ENCODE peak calls at places on chromosomes 3 and 15, in seven cellular contexts. P, O, S, G, C, R and V are unnamed samples.

GRCh38 chr15:96335429-96335807 is 4.9 kb downstream of the NR2F2 start:
- DNase-seq in P (no peak), O (peak), S (no peak), G (no peak), C (peak), R (no peak), V (no peak)

GRCh38 chr3:9955067-9955502 is 2.9 kb upstream of the PRRT3 start:
- DNase-seq in P (no peak), O (peak), S (no peak), G (peak), C (no peak), R (no peak), V (no peak)

GRCh38 chr3:4751057-4752051 is 227.9 kb upstream of the BHLHE40 start:
- DNase-seq in P (peak), O (peak), S (no peak), G (no peak), C (no peak), R (no peak), V (no peak)

GRCh38 chr3:132417695-132418520 is 606 bp downstream of the DNAJC13 start:
- DNase-seq in P (peak), O (peak), S (peak), G (peak), C (peak), R (peak), V (peak)

GRCh38 chr15:25068696-25069095 is 113.9 kb downstream of the SNRPN start:
- DNase-seq in P (no peak), O (no peak), S (no peak), G (no peak), C (no peak), R (no peak), V (no peak)

GRCh38 chr15:67771201-67771600 is 54.1 kb upstream of the SKOR1 start:
- DNase-seq in P (no peak), O (peak), S (no peak), G (no peak), C (peak), R (no peak), V (no peak)

GRCh38 chr3:103158183-103158582 is 723.4 kb downstream of the ZPLD1 start:
- DNase-seq in P (no peak), O (no peak), S (no peak), G (no peak), C (no peak), R (no peak), V (no peak)

GRCh38 chr3:134197681-134198261 is 52.9 kb downstream of the RYK start:
- DNase-seq in P (peak), O (peak), S (no peak), G (no peak), C (peak), R (no peak), V (no peak)

GRCh38 chr3:146892041-146892440 is 286.9 kb upstream of the PLSCR5 start:
- DNase-seq in P (no peak), O (no peak), S (no peak), G (no peak), C (no peak), R (no peak), V (no peak)

GRCh38 chr3:134384963-134385362 is 10.7 kb upstream of the AMOTL2 start:
- DNase-seq in P (no peak), O (no peak), S (no peak), G (no peak), C (no peak), R (no peak), V (no peak)

GRCh38 chr3:196585044-196585757 is 16.7 kb downstream of the FBXO45 start:
- DNase-seq in P (no peak), O (no peak), S (no peak), G (no peak), C (no peak), R (no peak), V (no peak)

GRCh38 chr15:99438691-99439523 is 126.9 kb upstream of the MEF2A start:
- DNase-seq in P (no peak), O (peak), S (no peak), G (peak), C (peak), R (peak), V (no peak)

GRCh38 chr3:48656841-48657281 is 5.8 kb downstream of the CELSR3 start:
- DNase-seq in P (no peak), O (no peak), S (no peak), G (no peak), C (no peak), R (no peak), V (no peak)

GRCh38 chr3:144105542-144105941 is 133.9 kb downstream of the DIPK2A start:
- DNase-seq in P (no peak), O (no peak), S (no peak), G (no peak), C (no peak), R (no peak), V (no peak)

GRCh38 chr3:177231237-177231636 is 34.0 kb upstream of the TBL1XR1 start:
- DNase-seq in P (no peak), O (no peak), S (no peak), G (no peak), C (no peak), R (no peak), V (no peak)

GRCh38 chr3:134419214-134419965 is 45.1 kb upstream of the AMOTL2 start:
- DNase-seq in P (no peak), O (no peak), S (no peak), G (peak), C (no peak), R (no peak), V (no peak)

GRCh38 chr3:193869221-193870201 is 266.4 kb upstream of the HES1 start:
- DNase-seq in P (no peak), O (peak), S (peak), G (no peak), C (peak), R (peak), V (peak)

GRCh38 chr3:12229896-12230295 is 59.0 kb upstream of the PPARG start:
- DNase-seq in P (no peak), O (peak), S (no peak), G (no peak), C (no peak), R (peak), V (no peak)

GRCh38 chr15:23869391-23869790 is 182.3 kb upstream of the NDN start:
- DNase-seq in P (no peak), O (peak), S (peak), G (peak), C (peak), R (no peak), V (no peak)

GRCh38 chr15:37007301-37007700 is 93.0 kb downstream of the MEIS2 start:
- DNase-seq in P (no peak), O (peak), S (no peak), G (no peak), C (no peak), R (no peak), V (no peak)

GRCh38 chr3:10395671-10396070 is 74.8 kb upstream of the SEC13 start:
- DNase-seq in P (no peak), O (no peak), S (no peak), G (no peak), C (no peak), R (peak), V (no peak)

GRCh38 chr3:127487196-127487595 is 103.3 kb downstream of the TPRA1 start:
- DNase-seq in P (no peak), O (no peak), S (no peak), G (no peak), C (no peak), R (no peak), V (no peak)

GRCh38 chr3:39907981-39908380 is 98.6 kb downstream of the MYRIP start:
- DNase-seq in P (no peak), O (peak), S (no peak), G (peak), C (no peak), R (no peak), V (no peak)

GRCh38 chr15:63226966-63227401 is 37.6 kb downstream of the RAB8B start:
- DNase-seq in P (no peak), O (no peak), S (no peak), G (no peak), C (no peak), R (no peak), V (no peak)

GRCh38 chr3:27607370-27607769 is 114.8 kb downstream of the EOMES start:
- DNase-seq in P (no peak), O (peak), S (no peak), G (no peak), C (peak), R (no peak), V (no peak)

DNA sequence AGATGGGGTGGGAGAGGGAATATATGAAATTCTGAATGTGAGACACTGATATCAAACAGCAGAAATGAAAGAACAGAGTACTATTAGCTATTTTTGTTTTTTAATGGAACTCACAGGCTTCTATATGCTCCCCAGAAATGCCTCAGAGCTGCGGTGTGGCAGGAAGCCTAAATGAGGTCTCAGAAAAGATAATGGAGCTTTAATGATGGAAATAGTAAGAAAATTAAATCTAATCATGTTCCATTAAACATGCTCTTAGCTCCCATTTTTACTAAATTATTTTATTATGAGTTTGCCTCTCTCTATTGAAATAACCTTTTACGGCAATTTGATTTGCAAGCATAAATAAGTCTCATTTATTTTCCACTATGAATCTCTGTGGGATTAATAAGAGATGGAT is 378.9 kb downstream of the ULK4 start:
- DNase-seq in P (no peak), O (no peak), S (no peak), G (no peak), C (no peak), R (no peak), V (no peak)
- H3K27ac ChIP-seq in P (no peak), O (no peak), S (no peak), G (no peak), C (no peak), R (no peak), V (no peak)

GRCh38 chr3:28912120-28912885 is 368.6 kb upstream of the RBMS3 start:
- DNase-seq in P (no peak), O (peak), S (no peak), G (no peak), C (no peak), R (no peak), V (no peak)
- H3K27ac ChIP-seq in P (no peak), O (no peak), S (no peak), G (no peak), C (no peak), R (no peak), V (no peak)

DNA sequence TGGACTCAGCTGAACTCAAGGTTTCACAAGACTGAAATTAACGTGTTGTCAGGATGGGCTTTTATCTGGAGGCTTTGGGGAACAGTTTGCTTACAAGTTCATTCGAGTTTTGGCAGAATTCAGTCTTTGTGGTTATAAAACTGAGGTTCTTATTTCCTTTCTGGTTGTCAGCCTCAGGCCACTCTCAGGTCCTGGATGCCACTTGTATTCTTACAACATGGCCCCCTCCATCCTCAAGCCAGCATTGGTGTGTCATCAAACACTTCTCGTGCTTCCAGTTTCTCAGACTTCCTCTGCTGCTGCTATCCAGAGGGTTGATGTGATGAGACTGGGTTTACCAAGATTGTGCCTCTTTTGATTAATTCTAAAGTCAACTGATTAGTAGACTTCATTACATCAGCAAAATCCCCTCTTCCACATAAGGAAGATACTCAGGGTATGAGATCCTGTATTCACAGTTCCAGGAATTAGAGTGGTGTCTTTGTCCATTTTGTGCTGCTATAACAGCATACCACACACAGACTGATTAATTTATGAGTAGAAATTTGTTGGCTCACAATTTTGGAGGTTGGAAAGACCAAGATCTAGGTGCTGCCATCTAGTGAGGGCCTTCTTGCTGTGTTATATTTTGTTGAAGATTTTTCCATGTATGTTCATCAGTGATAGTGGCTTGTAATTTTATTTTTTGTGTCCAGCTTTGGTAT is 10.9 kb downstream of the LRCH3 start:
- DNase-seq in P (no peak), O (peak), S (no peak), G (no peak), C (no peak), R (peak), V (no peak)
- H3K27ac ChIP-seq in P (no peak), O (no peak), S (no peak), G (no peak), C (no peak), R (peak), V (no peak)

GRCh38 chr3:102122527-102122926 is 273.2 kb downstream of the NFKBIZ start:
- DNase-seq in P (no peak), O (no peak), S (no peak), G (no peak), C (no peak), R (no peak), V (no peak)

GRCh38 chr3:102124301-102125158 is 275.2 kb downstream of the NFKBIZ start:
- DNase-seq in P (no peak), O (peak), S (no peak), G (no peak), C (no peak), R (no peak), V (no peak)

GRCh38 chr3:102123590-102124190 is 274.4 kb downstream of the NFKBIZ start:
- DNase-seq in P (no peak), O (peak), S (no peak), G (no peak), C (no peak), R (no peak), V (no peak)

GRCh38 chr3:102125197-102125993 is 276.1 kb downstream of the NFKBIZ start:
- DNase-seq in P (no peak), O (no peak), S (no peak), G (no peak), C (no peak), R (no peak), V (no peak)

GRCh38 chr3:102125994-102126368 is 276.7 kb downstream of the NFKBIZ start:
- DNase-seq in P (no peak), O (no peak), S (no peak), G (no peak), C (no peak), R (no peak), V (no peak)
- H3K27ac ChIP-seq in P (no peak), O (no peak), S (no peak), G (no peak), C (no peak), R (no peak), V (no peak)

DNA sequence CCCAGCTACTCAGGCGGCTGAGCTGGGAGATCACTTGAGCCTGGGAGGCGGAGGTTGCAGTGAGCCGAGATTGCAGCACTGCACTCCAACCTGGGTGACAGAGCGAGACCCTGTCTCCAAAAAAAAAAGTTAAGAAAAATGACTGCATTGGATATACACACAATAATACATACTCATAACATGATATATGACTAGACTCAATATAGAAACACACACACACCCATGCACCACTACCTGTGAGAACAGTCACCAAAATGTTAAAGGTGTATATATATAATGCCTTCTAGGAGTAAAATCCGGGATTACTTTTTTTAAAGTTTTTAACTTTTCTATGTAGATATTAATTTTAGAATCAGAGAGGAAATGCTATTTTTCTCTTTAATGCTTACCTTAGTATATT is 25.9 kb downstream of the PHC3 start:
- DNase-seq in P (no peak), O (no peak), S (no peak), G (no peak), C (no peak), R (no peak), V (no peak)
- H3K27ac ChIP-seq in P (no peak), O (no peak), S (no peak), G (no peak), C (no peak), R (no peak), V (no peak)

DNA sequence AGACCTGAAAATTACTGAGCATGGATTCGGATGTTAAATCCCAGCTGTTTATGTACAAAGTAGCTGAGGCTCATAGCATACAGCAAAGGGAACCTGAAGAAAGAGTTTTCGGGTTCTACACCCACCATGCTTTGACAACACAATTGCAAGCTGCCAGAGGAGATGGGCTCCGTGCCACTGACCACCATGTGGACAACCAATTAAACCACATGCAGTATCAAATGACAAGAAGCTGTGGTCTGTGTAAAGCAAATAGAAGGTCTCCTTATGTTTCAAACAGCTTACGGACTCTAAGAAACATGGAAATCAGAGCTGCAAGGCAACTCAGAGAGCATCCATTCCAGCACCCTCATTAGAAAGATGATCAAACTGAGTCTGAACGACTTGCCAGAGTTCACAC is 12.9 kb downstream of the GABRB3 start:
- DNase-seq in P (no peak), O (no peak), S (no peak), G (no peak), C (no peak), R (no peak), V (no peak)
- H3K27ac ChIP-seq in P (no peak), O (no peak), S (no peak), G (no peak), C (no peak), R (no peak), V (no peak)

GRCh38 chr3:142029052-142029642 is 120.2 kb downstream of the TFDP2 start:
- DNase-seq in P (no peak), O (no peak), S (no peak), G (no peak), C (no peak), R (no peak), V (no peak)
- H3K27ac ChIP-seq in P (peak), O (no peak), S (peak), G (no peak), C (peak), R (peak), V (no peak)